ENCODE peak calls at places on chromosome 1, in seven cellular contexts. One of them, this sample, is unnamed.

GRCh38 chr1:75062111-75062510 is 72.1 kb upstream of the LHX8 start:
- DNase-seq in brain microvascular endothelial cell: no peak
- DNase-seq in GM10248: no peak
- DNase-seq in coronary artery: no peak
- DNase-seq in mesothelial cell of epicardium: no peak
- DNase-seq in activated CD8-positive, alpha-beta T cell treated with anti-CD3 and anti-CD28 coated beads for 36 hours: no peak
- DNase-seq in ascending aorta: no peak
- DNase-seq in this sample: no peak

GRCh38 chr1:31423418-31423947 is 10.5 kb downstream of the SERINC2 start:
- DNase-seq in brain microvascular endothelial cell: no peak
- DNase-seq in GM10248: peak
- DNase-seq in coronary artery: no peak
- DNase-seq in mesothelial cell of epicardium: no peak
- DNase-seq in activated CD8-positive, alpha-beta T cell treated with anti-CD3 and anti-CD28 coated beads for 36 hours: peak
- DNase-seq in ascending aorta: no peak
- DNase-seq in this sample: no peak

GRCh38 chr1:113303252-113303651 is 87.1 kb upstream of the MAGI3 start:
- DNase-seq in brain microvascular endothelial cell: no peak
- DNase-seq in GM10248: no peak
- DNase-seq in coronary artery: no peak
- DNase-seq in mesothelial cell of epicardium: no peak
- DNase-seq in activated CD8-positive, alpha-beta T cell treated with anti-CD3 and anti-CD28 coated beads for 36 hours: no peak
- DNase-seq in ascending aorta: no peak
- DNase-seq in this sample: no peak

GRCh38 chr1:247840819-247841218 is 877 bp downstream of the OR11L1 start:
- DNase-seq in brain microvascular endothelial cell: no peak
- DNase-seq in GM10248: no peak
- DNase-seq in coronary artery: no peak
- DNase-seq in mesothelial cell of epicardium: no peak
- DNase-seq in activated CD8-positive, alpha-beta T cell treated with anti-CD3 and anti-CD28 coated beads for 36 hours: no peak
- DNase-seq in ascending aorta: no peak
- DNase-seq in this sample: no peak

GRCh38 chr1:98027044-98027443 is 106.2 kb upstream of the DPYD start:
- DNase-seq in brain microvascular endothelial cell: no peak
- DNase-seq in GM10248: no peak
- DNase-seq in coronary artery: no peak
- DNase-seq in mesothelial cell of epicardium: no peak
- DNase-seq in activated CD8-positive, alpha-beta T cell treated with anti-CD3 and anti-CD28 coated beads for 36 hours: no peak
- DNase-seq in ascending aorta: no peak
- DNase-seq in this sample: no peak

GRCh38 chr1:12040457-12041051 is 21.3 kb downstream of the MIIP start:
- DNase-seq in brain microvascular endothelial cell: peak
- DNase-seq in GM10248: peak
- DNase-seq in coronary artery: no peak
- DNase-seq in mesothelial cell of epicardium: no peak
- DNase-seq in activated CD8-positive, alpha-beta T cell treated with anti-CD3 and anti-CD28 coated beads for 36 hours: peak
- DNase-seq in ascending aorta: no peak
- DNase-seq in this sample: peak

GRCh38 chr1:33470495-33471012 is 1.9 kb upstream of the ZSCAN20 start:
- DNase-seq in brain microvascular endothelial cell: peak
- DNase-seq in GM10248: peak
- DNase-seq in coronary artery: no peak
- DNase-seq in mesothelial cell of epicardium: peak
- DNase-seq in activated CD8-positive, alpha-beta T cell treated with anti-CD3 and anti-CD28 coated beads for 36 hours: peak
- DNase-seq in ascending aorta: peak
- DNase-seq in this sample: peak

GRCh38 chr1:15938628-15939161 is 37.2 kb downstream of the ZBTB17 start:
- DNase-seq in brain microvascular endothelial cell: no peak
- DNase-seq in GM10248: peak
- DNase-seq in coronary artery: no peak
- DNase-seq in mesothelial cell of epicardium: no peak
- DNase-seq in activated CD8-positive, alpha-beta T cell treated with anti-CD3 and anti-CD28 coated beads for 36 hours: no peak
- DNase-seq in ascending aorta: peak
- DNase-seq in this sample: peak

GRCh38 chr1:199383791-199384190 is 643.7 kb upstream of the NR5A2 start:
- DNase-seq in brain microvascular endothelial cell: no peak
- DNase-seq in GM10248: no peak
- DNase-seq in coronary artery: no peak
- DNase-seq in mesothelial cell of epicardium: no peak
- DNase-seq in activated CD8-positive, alpha-beta T cell treated with anti-CD3 and anti-CD28 coated beads for 36 hours: no peak
- DNase-seq in ascending aorta: no peak
- DNase-seq in this sample: no peak

GRCh38 chr1:59699227-59699847 is 115.4 kb upstream of the HOOK1 start:
- DNase-seq in brain microvascular endothelial cell: peak
- DNase-seq in GM10248: peak
- DNase-seq in coronary artery: no peak
- DNase-seq in mesothelial cell of epicardium: no peak
- DNase-seq in activated CD8-positive, alpha-beta T cell treated with anti-CD3 and anti-CD28 coated beads for 36 hours: peak
- DNase-seq in ascending aorta: no peak
- DNase-seq in this sample: peak

GRCh38 chr1:237031480-237031879 is 10.5 kb upstream of the RYR2 start:
- DNase-seq in brain microvascular endothelial cell: no peak
- DNase-seq in GM10248: no peak
- DNase-seq in coronary artery: no peak
- DNase-seq in mesothelial cell of epicardium: no peak
- DNase-seq in activated CD8-positive, alpha-beta T cell treated with anti-CD3 and anti-CD28 coated beads for 36 hours: no peak
- DNase-seq in ascending aorta: no peak
- DNase-seq in this sample: no peak

GRCh38 chr1:168833352-168833751 is 104.3 kb upstream of the DPT start:
- DNase-seq in brain microvascular endothelial cell: no peak
- DNase-seq in GM10248: no peak
- DNase-seq in coronary artery: no peak
- DNase-seq in mesothelial cell of epicardium: no peak
- DNase-seq in activated CD8-positive, alpha-beta T cell treated with anti-CD3 and anti-CD28 coated beads for 36 hours: no peak
- DNase-seq in ascending aorta: no peak
- DNase-seq in this sample: no peak

GRCh38 chr1:199698222-199698621 is 329.3 kb upstream of the NR5A2 start:
- DNase-seq in brain microvascular endothelial cell: no peak
- DNase-seq in GM10248: no peak
- DNase-seq in coronary artery: no peak
- DNase-seq in mesothelial cell of epicardium: no peak
- DNase-seq in activated CD8-positive, alpha-beta T cell treated with anti-CD3 and anti-CD28 coated beads for 36 hours: no peak
- DNase-seq in ascending aorta: no peak
- DNase-seq in this sample: no peak

GRCh38 chr1:180188103-180188506 is 33.4 kb downstream of the QSOX1 start:
- DNase-seq in brain microvascular endothelial cell: peak
- DNase-seq in GM10248: peak
- DNase-seq in coronary artery: no peak
- DNase-seq in mesothelial cell of epicardium: peak
- DNase-seq in activated CD8-positive, alpha-beta T cell treated with anti-CD3 and anti-CD28 coated beads for 36 hours: peak
- DNase-seq in ascending aorta: no peak
- DNase-seq in this sample: peak

GRCh38 chr1:2255420-2256369 is 27.6 kb downstream of the SKI start:
- DNase-seq in brain microvascular endothelial cell: peak
- DNase-seq in GM10248: no peak
- DNase-seq in coronary artery: no peak
- DNase-seq in mesothelial cell of epicardium: no peak
- DNase-seq in activated CD8-positive, alpha-beta T cell treated with anti-CD3 and anti-CD28 coated beads for 36 hours: peak
- DNase-seq in ascending aorta: peak
- DNase-seq in this sample: peak

GRCh38 chr1:208432346-208432745 is 188.2 kb upstream of the PLXNA2 start:
- DNase-seq in brain microvascular endothelial cell: no peak
- DNase-seq in GM10248: no peak
- DNase-seq in coronary artery: no peak
- DNase-seq in mesothelial cell of epicardium: no peak
- DNase-seq in activated CD8-positive, alpha-beta T cell treated with anti-CD3 and anti-CD28 coated beads for 36 hours: no peak
- DNase-seq in ascending aorta: no peak
- DNase-seq in this sample: no peak

GRCh38 chr1:226870323-226871046 is at the start of gene PSEN2:
- DNase-seq in brain microvascular endothelial cell: peak
- DNase-seq in GM10248: peak
- DNase-seq in coronary artery: peak
- DNase-seq in mesothelial cell of epicardium: peak
- DNase-seq in activated CD8-positive, alpha-beta T cell treated with anti-CD3 and anti-CD28 coated beads for 36 hours: peak
- DNase-seq in ascending aorta: peak
- DNase-seq in this sample: peak
- TF ChIP-seq CTCF in brain microvascular endothelial cell: no peak
- TF ChIP-seq CTCF in GM10248: no peak
- TF ChIP-seq CTCF in coronary artery: no peak
- TF ChIP-seq CTCF in mesothelial cell of epicardium: no peak
- TF ChIP-seq CTCF in activated CD8-positive, alpha-beta T cell treated with anti-CD3 and anti-CD28 coated beads for 36 hours: no peak
- TF ChIP-seq CTCF in ascending aorta: peak
- TF ChIP-seq CTCF in this sample: no peak

GRCh38 chr1:28518000-28518744 is 12.3 kb downstream of the RCC1 start:
- DNase-seq in brain microvascular endothelial cell: peak
- DNase-seq in GM10248: peak
- DNase-seq in coronary artery: peak
- DNase-seq in mesothelial cell of epicardium: peak
- DNase-seq in activated CD8-positive, alpha-beta T cell treated with anti-CD3 and anti-CD28 coated beads for 36 hours: peak
- DNase-seq in ascending aorta: peak
- DNase-seq in this sample: peak
- TF ChIP-seq CTCF in brain microvascular endothelial cell: peak
- TF ChIP-seq CTCF in GM10248: peak
- TF ChIP-seq CTCF in coronary artery: peak
- TF ChIP-seq CTCF in mesothelial cell of epicardium: peak
- TF ChIP-seq CTCF in activated CD8-positive, alpha-beta T cell treated with anti-CD3 and anti-CD28 coated beads for 36 hours: peak
- TF ChIP-seq CTCF in ascending aorta: peak
- TF ChIP-seq CTCF in this sample: peak

GRCh38 chr1:221743416-221744208 is 1.7 kb upstream of the DUSP10 start:
- DNase-seq in brain microvascular endothelial cell: no peak
- DNase-seq in GM10248: peak
- DNase-seq in coronary artery: no peak
- DNase-seq in mesothelial cell of epicardium: no peak
- DNase-seq in activated CD8-positive, alpha-beta T cell treated with anti-CD3 and anti-CD28 coated beads for 36 hours: no peak
- DNase-seq in ascending aorta: no peak
- DNase-seq in this sample: peak

GRCh38 chr1:221740941-221741363 is 937 bp downstream of the DUSP10 start:
- DNase-seq in brain microvascular endothelial cell: no peak
- DNase-seq in GM10248: no peak
- DNase-seq in coronary artery: no peak
- DNase-seq in mesothelial cell of epicardium: no peak
- DNase-seq in activated CD8-positive, alpha-beta T cell treated with anti-CD3 and anti-CD28 coated beads for 36 hours: peak
- DNase-seq in ascending aorta: no peak
- DNase-seq in this sample: no peak

GRCh38 chr1:221741364-221741970 is 422 bp downstream of the DUSP10 start:
- DNase-seq in brain microvascular endothelial cell: no peak
- DNase-seq in GM10248: peak
- DNase-seq in coronary artery: peak
- DNase-seq in mesothelial cell of epicardium: no peak
- DNase-seq in activated CD8-positive, alpha-beta T cell treated with anti-CD3 and anti-CD28 coated beads for 36 hours: peak
- DNase-seq in ascending aorta: peak
- DNase-seq in this sample: no peak

GRCh38 chr1:221741971-221742554 is at the start of gene DUSP10:
- DNase-seq in brain microvascular endothelial cell: peak
- DNase-seq in GM10248: peak
- DNase-seq in coronary artery: peak
- DNase-seq in mesothelial cell of epicardium: peak
- DNase-seq in activated CD8-positive, alpha-beta T cell treated with anti-CD3 and anti-CD28 coated beads for 36 hours: peak
- DNase-seq in ascending aorta: peak
- DNase-seq in this sample: peak

GRCh38 chr1:221742555-221743415 is 896 bp upstream of the DUSP10 start:
- DNase-seq in brain microvascular endothelial cell: peak
- DNase-seq in GM10248: peak
- DNase-seq in coronary artery: peak
- DNase-seq in mesothelial cell of epicardium: peak
- DNase-seq in activated CD8-positive, alpha-beta T cell treated with anti-CD3 and anti-CD28 coated beads for 36 hours: peak
- DNase-seq in ascending aorta: peak
- DNase-seq in this sample: peak
- TF ChIP-seq CTCF in brain microvascular endothelial cell: peak
- TF ChIP-seq CTCF in GM10248: no peak
- TF ChIP-seq CTCF in coronary artery: no peak
- TF ChIP-seq CTCF in mesothelial cell of epicardium: no peak
- TF ChIP-seq CTCF in activated CD8-positive, alpha-beta T cell treated with anti-CD3 and anti-CD28 coated beads for 36 hours: no peak
- TF ChIP-seq CTCF in ascending aorta: peak
- TF ChIP-seq CTCF in this sample: peak

DNA sequence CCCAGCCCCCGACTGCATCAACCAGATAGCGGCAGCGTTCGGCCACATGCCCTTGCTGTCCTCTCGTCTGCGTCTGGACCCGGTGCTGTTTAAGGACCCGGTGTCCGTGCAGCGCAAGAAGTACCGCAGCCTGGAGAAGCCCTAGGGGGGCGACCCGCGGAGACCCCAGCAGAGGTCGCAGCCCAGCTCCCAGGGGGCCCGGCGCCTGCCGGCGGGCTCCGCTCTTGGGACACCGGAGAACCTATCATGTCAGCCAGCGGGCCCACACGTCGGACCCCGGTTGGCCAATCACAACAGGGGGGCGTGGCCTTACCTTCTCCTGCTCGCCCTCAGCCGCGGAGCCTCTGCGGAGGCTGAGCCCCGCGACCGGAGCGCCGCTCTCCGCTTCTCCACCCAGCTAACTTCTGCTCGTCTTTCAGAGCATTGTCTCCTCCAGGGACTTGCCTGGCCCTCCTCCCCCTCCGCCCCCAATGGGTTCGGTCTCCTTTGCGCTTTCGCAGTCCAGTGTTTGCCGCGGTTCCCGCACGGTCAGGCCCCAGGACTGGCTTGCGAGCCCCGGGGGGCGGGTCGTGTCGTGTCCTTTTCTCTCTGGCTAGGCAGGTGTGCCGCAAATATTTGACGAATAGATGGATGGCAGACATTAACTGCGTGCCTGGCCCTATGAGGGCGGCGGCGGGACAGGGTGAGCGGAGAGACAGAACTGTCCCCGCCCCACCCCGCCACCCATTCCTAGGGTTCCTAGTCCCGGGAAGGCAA is 10.5 kb downstream of the SLC30A2 start:
- DNase-seq in brain microvascular endothelial cell: peak
- DNase-seq in GM10248: peak
- DNase-seq in coronary artery: peak
- DNase-seq in mesothelial cell of epicardium: peak
- DNase-seq in activated CD8-positive, alpha-beta T cell treated with anti-CD3 and anti-CD28 coated beads for 36 hours: peak
- DNase-seq in ascending aorta: peak
- DNase-seq in this sample: peak
- TF ChIP-seq CTCF in brain microvascular endothelial cell: no peak
- TF ChIP-seq CTCF in GM10248: peak
- TF ChIP-seq CTCF in coronary artery: no peak
- TF ChIP-seq CTCF in mesothelial cell of epicardium: no peak
- TF ChIP-seq CTCF in activated CD8-positive, alpha-beta T cell treated with anti-CD3 and anti-CD28 coated beads for 36 hours: no peak
- TF ChIP-seq CTCF in ascending aorta: no peak
- TF ChIP-seq CTCF in this sample: peak

GRCh38 chr1:43334453-43335205 is 3.0 kb upstream of the MPL start:
- DNase-seq in brain microvascular endothelial cell: no peak
- DNase-seq in GM10248: no peak
- DNase-seq in coronary artery: no peak
- DNase-seq in mesothelial cell of epicardium: no peak
- DNase-seq in activated CD8-positive, alpha-beta T cell treated with anti-CD3 and anti-CD28 coated beads for 36 hours: no peak
- DNase-seq in ascending aorta: no peak
- DNase-seq in this sample: no peak
- TF ChIP-seq CTCF in brain microvascular endothelial cell: no peak
- TF ChIP-seq CTCF in GM10248: no peak
- TF ChIP-seq CTCF in coronary artery: no peak
- TF ChIP-seq CTCF in mesothelial cell of epicardium: no peak
- TF ChIP-seq CTCF in activated CD8-positive, alpha-beta T cell treated with anti-CD3 and anti-CD28 coated beads for 36 hours: no peak
- TF ChIP-seq CTCF in ascending aorta: no peak
- TF ChIP-seq CTCF in this sample: no peak